ENCODE peak calls at places on chromosome 15, in four cellular contexts. H is endothelial cell of umbilical vein, X is prostate gland, M is NB4. I is an unnamed sample.

GRCh38 chr15:50558012-50558411 is 11.5 kb upstream of the USP50 start:
- DNase-seq in M (no peak), X (no peak), H (no peak), I (no peak)

GRCh38 chr15:57607570-57608000 is 15.9 kb downstream of the MYZAP start:
- DNase-seq in X (no peak), M (peak), H (peak), I (no peak)

GRCh38 chr15:72851586-72851985 is 68.0 kb upstream of the ADPGK start:
- DNase-seq in M (no peak), H (no peak), X (no peak), I (no peak)

GRCh38 chr15:80783275-80783674 is 4.1 kb downstream of the CEMIP start:
- DNase-seq in M (no peak), H (no peak), X (no peak), I (no peak)

GRCh38 chr15:71632571-71633195 is 177.7 kb upstream of the NR2E3 start:
- DNase-seq in H (no peak), X (peak), M (no peak), I (no peak)

GRCh38 chr15:101308604-101309435 is 13.8 kb upstream of the SNRPA1 start:
- DNase-seq in H (no peak), X (no peak), M (no peak), I (peak)

GRCh38 chr15:61030451-61030850 is 198.7 kb downstream of the RORA start:
- DNase-seq in M (no peak), H (no peak), X (no peak), I (no peak)

GRCh38 chr15:66252411-66253295 is 897 bp downstream of the MEGF11 start:
- DNase-seq in M (peak), H (peak), X (peak), I (peak)

GRCh38 chr15:22992026-22992331 is 11.8 kb upstream of the CYFIP1 start:
- DNase-seq in H (no peak), X (no peak), M (no peak), I (peak)

GRCh38 chr15:96361309-96362000 is 31.0 kb downstream of the NR2F2 start:
- DNase-seq in H (no peak), X (no peak), M (no peak), I (no peak)

GRCh38 chr15:41878355-41878699 is 15.5 kb downstream of the SPTBN5 start:
- DNase-seq in H (no peak), M (no peak), X (peak), I (no peak)

GRCh38 chr15:67066041-67067021 is 929 bp downstream of the SMAD3 start:
- DNase-seq in H (peak), X (no peak), M (no peak), I (peak)

GRCh38 chr15:56428821-56429458 is 36.0 kb downstream of the MNS1 start:
- DNase-seq in X (no peak), H (peak), M (peak), I (no peak)

GRCh38 chr15:86872782-86873181 is 793.1 kb downstream of the AGBL1 start:
- DNase-seq in X (no peak), H (no peak), M (no peak), I (no peak)

GRCh38 chr15:24919446-24919845 is 35.3 kb upstream of the SNRPN start:
- DNase-seq in X (peak), M (no peak), H (no peak), I (no peak)

GRCh38 chr15:80754005-80754404 is 25.2 kb upstream of the CEMIP start:
- DNase-seq in M (no peak), H (no peak), X (no peak), I (no peak)

GRCh38 chr15:43184407-43185160 is 619 bp upstream of the CCNDBP1 start:
- DNase-seq in H (no peak), X (no peak), M (no peak), I (no peak)
- H3K4me3 ChIP-seq in H (peak), X (peak), M (peak), I (peak)

DNA sequence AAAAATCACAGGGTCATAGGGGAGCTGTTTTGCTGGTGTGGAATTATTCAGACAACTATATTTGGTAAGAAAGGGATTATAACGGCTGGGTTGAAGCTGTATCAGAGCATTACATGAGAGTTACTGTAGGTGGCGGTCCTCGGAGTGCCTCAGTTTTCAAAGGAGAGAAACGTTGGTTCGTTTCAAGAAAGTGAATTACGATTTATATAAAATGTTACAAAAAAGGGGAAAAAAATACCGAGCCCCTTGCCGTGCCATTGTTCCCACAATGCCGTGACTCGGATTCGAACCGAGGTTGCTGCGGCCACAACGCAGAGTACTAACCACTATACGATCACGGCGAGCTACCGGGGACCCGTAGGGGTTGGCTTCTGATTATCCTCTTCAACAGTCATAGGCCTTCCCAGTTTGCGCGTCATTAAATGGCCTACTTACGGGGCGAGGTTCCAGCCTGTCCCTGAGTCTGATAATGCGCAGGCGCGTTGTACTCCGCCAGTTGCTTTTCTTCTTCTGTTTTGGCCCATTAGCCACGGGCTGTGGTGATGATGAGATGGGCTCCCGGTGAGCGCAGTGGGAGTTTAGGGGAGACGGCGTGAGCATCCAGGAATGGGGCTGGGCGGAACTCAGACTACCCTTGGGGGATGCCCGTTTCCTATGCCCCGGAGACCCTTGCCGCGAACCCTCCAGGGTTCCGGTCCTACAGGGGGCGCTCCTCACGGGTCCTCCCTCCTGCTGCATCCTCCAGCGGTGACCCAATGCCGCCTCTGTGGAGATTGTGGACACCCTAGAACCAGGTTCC is 10.8 kb upstream of the SHF start:
- DNase-seq in X (peak), M (peak), H (peak), I (peak)
- TF ChIP-seq POLR2A in X (peak), M (peak), H (peak), I (peak)

DNA sequence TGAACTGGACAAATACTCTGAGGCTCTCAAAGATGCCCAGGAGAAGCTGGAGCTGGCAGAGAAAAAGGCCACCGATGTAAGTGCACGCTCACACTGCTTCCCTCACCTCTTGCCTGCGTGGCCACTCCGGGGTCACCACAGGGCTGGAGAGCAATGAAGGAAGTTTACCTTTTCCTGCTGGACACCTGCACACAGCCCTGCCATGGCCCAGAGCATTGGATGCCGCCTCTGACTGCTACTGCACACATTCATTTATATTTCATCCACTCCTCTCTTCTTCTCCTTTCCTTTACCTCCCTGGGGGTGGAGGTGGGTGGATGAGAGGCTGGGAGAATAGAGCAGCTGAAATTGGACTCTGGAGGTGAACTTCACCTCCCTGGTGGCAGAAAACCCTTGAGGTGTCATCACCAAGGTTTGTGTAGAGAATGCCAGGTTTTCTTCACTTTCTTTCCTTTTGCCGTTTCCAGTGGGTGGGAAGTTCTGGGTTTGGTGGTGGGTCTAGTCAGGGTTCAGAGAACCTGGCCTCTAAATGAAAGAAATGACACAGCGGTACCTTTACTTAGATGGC is 1.6 kb downstream of the TPM1 start:
- DNase-seq in H (no peak), M (no peak), X (no peak), I (no peak)
- H3K4me3 ChIP-seq in H (peak), M (no peak), X (peak), I (peak)

DNA sequence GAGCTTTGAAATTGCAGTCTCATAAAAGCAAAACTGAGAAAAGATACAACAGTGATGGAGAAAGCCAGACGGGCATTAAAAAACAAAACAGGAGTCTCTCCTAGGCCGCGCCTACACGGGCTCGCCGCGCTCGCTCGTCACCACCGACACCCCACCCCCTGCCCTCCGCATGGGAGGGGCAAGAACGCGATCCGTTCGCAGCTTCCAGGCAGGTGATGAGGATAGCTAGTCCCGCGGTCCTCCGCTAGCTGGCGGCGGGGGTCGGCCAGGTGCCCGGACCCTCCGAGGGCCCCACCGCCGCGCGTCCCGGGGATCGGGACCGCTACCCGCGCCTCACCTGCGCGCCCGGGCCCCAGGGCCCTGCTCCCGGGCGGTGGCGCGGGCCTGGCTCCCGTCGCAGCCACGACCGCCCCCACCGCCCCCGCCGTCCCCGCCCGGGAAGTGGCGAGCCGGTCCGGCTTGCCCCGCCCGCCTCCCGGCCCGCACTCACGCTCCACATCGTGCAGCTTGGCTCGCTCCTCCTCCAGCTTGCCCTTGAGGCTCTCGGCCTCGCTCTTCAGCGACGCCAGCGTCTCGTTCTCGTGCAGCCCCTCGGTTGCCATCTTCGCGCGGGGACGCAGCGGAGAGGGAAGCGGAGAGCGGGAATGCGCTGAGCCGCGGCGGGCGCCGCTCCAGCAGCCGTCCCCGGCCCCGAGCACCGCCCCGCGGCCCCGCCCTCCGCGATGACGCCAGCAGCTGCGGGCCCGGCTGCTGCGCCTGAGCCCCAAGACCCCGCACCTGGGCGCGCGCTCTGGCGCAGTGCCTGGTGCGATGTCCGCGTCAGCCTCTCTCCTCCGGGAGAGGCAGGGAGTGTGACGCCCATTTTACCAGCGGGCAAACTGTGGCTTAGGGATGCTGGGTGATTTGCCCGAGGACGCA is 11.7 kb downstream of the GNB5 start:
- DNase-seq in M (peak), X (peak), H (peak), I (peak)
- TF ChIP-seq POLR2A in M (peak), X (peak), H (peak), I (no peak)

DNA sequence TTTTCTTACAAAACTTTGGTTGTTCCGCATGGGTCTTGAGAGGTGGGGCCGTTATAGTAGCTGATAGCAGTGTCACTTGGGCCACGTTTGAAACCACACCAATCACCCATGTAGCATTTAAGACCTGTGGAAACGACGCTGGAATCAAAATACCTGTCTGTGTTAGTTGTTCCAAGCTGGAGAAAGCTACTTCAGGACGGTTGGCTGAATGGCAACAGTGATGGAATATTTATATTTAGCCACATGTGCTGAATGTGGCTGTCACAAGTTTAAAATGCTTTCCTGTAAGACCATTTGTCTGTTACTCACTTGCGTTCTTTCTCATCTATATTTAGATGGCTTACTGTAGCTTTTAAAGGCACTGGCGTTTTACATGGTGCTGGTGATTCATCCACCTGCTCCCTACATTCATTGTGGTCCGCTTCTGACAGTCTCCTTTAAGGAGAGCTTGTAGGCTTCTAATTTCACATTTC is 1.4 kb downstream of the DNAJA4 start:
- DNase-seq in M (no peak), H (peak), X (no peak), I (no peak)
- H3K4me3 ChIP-seq in M (no peak), H (no peak), X (peak), I (peak)